ENCODE peak calls at places on chromosomes 6 and 20, in eight cellular contexts. One of them, this sample, is unnamed.

GRCh38 chr6:157436944-157437336 is 56.0 kb downstream of the ZDHHC14 start:
- DNase-seq in lung microvascular endothelial cell: no peak
- DNase-seq in GM04503: no peak
- DNase-seq in stimulated activated CD4-positive, alpha-beta T cell treated with anti-CD3 and anti-CD28 coated beads, Interleukin-4, amount 100 ng/mL, for 48 hours: no peak
- DNase-seq in mammary epithelial cell: no peak
- DNase-seq in fibroblast of lung: no peak
- DNase-seq in G401: no peak
- DNase-seq in Right ventricle myocardium superior: no peak
- DNase-seq in this sample: no peak

GRCh38 chr20:36153754-36154695 is 515 bp upstream of the EPB41L1 start:
- DNase-seq in G401: peak
- DNase-seq in lung microvascular endothelial cell: peak
- DNase-seq in mammary epithelial cell: peak
- DNase-seq in Right ventricle myocardium superior: peak
- DNase-seq in GM04503: no peak
- DNase-seq in fibroblast of lung: peak
- DNase-seq in stimulated activated CD4-positive, alpha-beta T cell treated with anti-CD3 and anti-CD28 coated beads, Interleukin-4, amount 100 ng/mL, for 48 hours: no peak
- DNase-seq in this sample: no peak

GRCh38 chr6:43722920-43723565 is 35.5 kb upstream of the MRPS18A start:
- DNase-seq in fibroblast of lung: no peak
- DNase-seq in Right ventricle myocardium superior: no peak
- DNase-seq in GM04503: no peak
- DNase-seq in mammary epithelial cell: no peak
- DNase-seq in stimulated activated CD4-positive, alpha-beta T cell treated with anti-CD3 and anti-CD28 coated beads, Interleukin-4, amount 100 ng/mL, for 48 hours: no peak
- DNase-seq in lung microvascular endothelial cell: no peak
- DNase-seq in G401: no peak
- DNase-seq in this sample: no peak

GRCh38 chr6:140538926-140539325 is 1164.5 kb upstream of the CITED2 start:
- DNase-seq in mammary epithelial cell: peak
- DNase-seq in G401: peak
- DNase-seq in fibroblast of lung: no peak
- DNase-seq in GM04503: no peak
- DNase-seq in stimulated activated CD4-positive, alpha-beta T cell treated with anti-CD3 and anti-CD28 coated beads, Interleukin-4, amount 100 ng/mL, for 48 hours: no peak
- DNase-seq in Right ventricle myocardium superior: no peak
- DNase-seq in lung microvascular endothelial cell: peak
- DNase-seq in this sample: no peak

GRCh38 chr6:128929869-128930268 is 46.9 kb downstream of the LAMA2 start:
- DNase-seq in Right ventricle myocardium superior: no peak
- DNase-seq in GM04503: no peak
- DNase-seq in lung microvascular endothelial cell: no peak
- DNase-seq in stimulated activated CD4-positive, alpha-beta T cell treated with anti-CD3 and anti-CD28 coated beads, Interleukin-4, amount 100 ng/mL, for 48 hours: no peak
- DNase-seq in fibroblast of lung: no peak
- DNase-seq in G401: no peak
- DNase-seq in mammary epithelial cell: no peak
- DNase-seq in this sample: no peak

GRCh38 chr6:56677559-56677958 is 34.9 kb upstream of the DST start:
- DNase-seq in lung microvascular endothelial cell: peak
- DNase-seq in mammary epithelial cell: peak
- DNase-seq in GM04503: no peak
- DNase-seq in G401: no peak
- DNase-seq in Right ventricle myocardium superior: no peak
- DNase-seq in fibroblast of lung: peak
- DNase-seq in stimulated activated CD4-positive, alpha-beta T cell treated with anti-CD3 and anti-CD28 coated beads, Interleukin-4, amount 100 ng/mL, for 48 hours: no peak
- DNase-seq in this sample: no peak

GRCh38 chr6:70371454-70372105 is 41.7 kb upstream of the FAM135A start:
- DNase-seq in fibroblast of lung: peak
- DNase-seq in G401: peak
- DNase-seq in GM04503: peak
- DNase-seq in Right ventricle myocardium superior: no peak
- DNase-seq in stimulated activated CD4-positive, alpha-beta T cell treated with anti-CD3 and anti-CD28 coated beads, Interleukin-4, amount 100 ng/mL, for 48 hours: no peak
- DNase-seq in mammary epithelial cell: peak
- DNase-seq in lung microvascular endothelial cell: peak
- DNase-seq in this sample: peak

GRCh38 chr6:91476000-91476399 is 889.1 kb upstream of the MAP3K7 start:
- DNase-seq in G401: no peak
- DNase-seq in Right ventricle myocardium superior: no peak
- DNase-seq in mammary epithelial cell: peak
- DNase-seq in fibroblast of lung: peak
- DNase-seq in lung microvascular endothelial cell: peak
- DNase-seq in GM04503: no peak
- DNase-seq in stimulated activated CD4-positive, alpha-beta T cell treated with anti-CD3 and anti-CD28 coated beads, Interleukin-4, amount 100 ng/mL, for 48 hours: no peak
- DNase-seq in this sample: peak

GRCh38 chr20:62063601-62063980 is 2.1 kb downstream of the TAF4 start:
- DNase-seq in stimulated activated CD4-positive, alpha-beta T cell treated with anti-CD3 and anti-CD28 coated beads, Interleukin-4, amount 100 ng/mL, for 48 hours: no peak
- DNase-seq in lung microvascular endothelial cell: no peak
- DNase-seq in Right ventricle myocardium superior: no peak
- DNase-seq in mammary epithelial cell: no peak
- DNase-seq in GM04503: no peak
- DNase-seq in G401: peak
- DNase-seq in fibroblast of lung: peak
- DNase-seq in this sample: peak

GRCh38 chr20:46040902-46041535 is 12.0 kb downstream of the SLC12A5 start:
- DNase-seq in G401: no peak
- DNase-seq in mammary epithelial cell: peak
- DNase-seq in GM04503: no peak
- DNase-seq in fibroblast of lung: peak
- DNase-seq in stimulated activated CD4-positive, alpha-beta T cell treated with anti-CD3 and anti-CD28 coated beads, Interleukin-4, amount 100 ng/mL, for 48 hours: peak
- DNase-seq in Right ventricle myocardium superior: no peak
- DNase-seq in lung microvascular endothelial cell: peak
- DNase-seq in this sample: no peak

GRCh38 chr20:1214838-1215261 is 11.0 kb upstream of the RAD21L1 start:
- DNase-seq in G401: no peak
- DNase-seq in fibroblast of lung: peak
- DNase-seq in GM04503: no peak
- DNase-seq in stimulated activated CD4-positive, alpha-beta T cell treated with anti-CD3 and anti-CD28 coated beads, Interleukin-4, amount 100 ng/mL, for 48 hours: no peak
- DNase-seq in Right ventricle myocardium superior: no peak
- DNase-seq in lung microvascular endothelial cell: no peak
- DNase-seq in mammary epithelial cell: no peak
- DNase-seq in this sample: no peak

GRCh38 chr20:17617868-17618672 is 48.2 kb downstream of the DSTN start:
- DNase-seq in GM04503: no peak
- DNase-seq in lung microvascular endothelial cell: no peak
- DNase-seq in Right ventricle myocardium superior: peak
- DNase-seq in mammary epithelial cell: no peak
- DNase-seq in stimulated activated CD4-positive, alpha-beta T cell treated with anti-CD3 and anti-CD28 coated beads, Interleukin-4, amount 100 ng/mL, for 48 hours: no peak
- DNase-seq in G401: no peak
- DNase-seq in fibroblast of lung: no peak
- DNase-seq in this sample: no peak

GRCh38 chr6:168035098-168035660 is 37.7 kb downstream of the KIF25 start:
- DNase-seq in stimulated activated CD4-positive, alpha-beta T cell treated with anti-CD3 and anti-CD28 coated beads, Interleukin-4, amount 100 ng/mL, for 48 hours: no peak
- DNase-seq in mammary epithelial cell: no peak
- DNase-seq in lung microvascular endothelial cell: peak
- DNase-seq in GM04503: no peak
- DNase-seq in fibroblast of lung: peak
- DNase-seq in G401: peak
- DNase-seq in Right ventricle myocardium superior: peak
- DNase-seq in this sample: no peak

GRCh38 chr6:38346291-38347079 is 293.2 kb downstream of the BTBD9 start:
- DNase-seq in Right ventricle myocardium superior: no peak
- DNase-seq in fibroblast of lung: peak
- DNase-seq in mammary epithelial cell: peak
- DNase-seq in GM04503: peak
- DNase-seq in stimulated activated CD4-positive, alpha-beta T cell treated with anti-CD3 and anti-CD28 coated beads, Interleukin-4, amount 100 ng/mL, for 48 hours: no peak
- DNase-seq in G401: no peak
- DNase-seq in lung microvascular endothelial cell: peak
- DNase-seq in this sample: peak

GRCh38 chr20:33894798-33895197 is 83.7 kb downstream of the CHMP4B start:
- DNase-seq in GM04503: peak
- DNase-seq in mammary epithelial cell: no peak
- DNase-seq in stimulated activated CD4-positive, alpha-beta T cell treated with anti-CD3 and anti-CD28 coated beads, Interleukin-4, amount 100 ng/mL, for 48 hours: no peak
- DNase-seq in fibroblast of lung: no peak
- DNase-seq in lung microvascular endothelial cell: peak
- DNase-seq in Right ventricle myocardium superior: no peak
- DNase-seq in G401: no peak
- DNase-seq in this sample: no peak

GRCh38 chr6:57432919-57433684 is 115.7 kb downstream of the PRIM2 start:
- DNase-seq in GM04503: no peak
- DNase-seq in lung microvascular endothelial cell: no peak
- DNase-seq in G401: no peak
- DNase-seq in stimulated activated CD4-positive, alpha-beta T cell treated with anti-CD3 and anti-CD28 coated beads, Interleukin-4, amount 100 ng/mL, for 48 hours: no peak
- DNase-seq in Right ventricle myocardium superior: no peak
- DNase-seq in mammary epithelial cell: no peak
- DNase-seq in fibroblast of lung: peak
- DNase-seq in this sample: no peak

GRCh38 chr20:57498425-57499400 is 26.2 kb downstream of the CTCFL start:
- DNase-seq in stimulated activated CD4-positive, alpha-beta T cell treated with anti-CD3 and anti-CD28 coated beads, Interleukin-4, amount 100 ng/mL, for 48 hours: peak
- DNase-seq in lung microvascular endothelial cell: peak
- DNase-seq in mammary epithelial cell: no peak
- DNase-seq in fibroblast of lung: peak
- DNase-seq in Right ventricle myocardium superior: no peak
- DNase-seq in G401: peak
- DNase-seq in GM04503: no peak
- DNase-seq in this sample: no peak

GRCh38 chr6:21348462-21349195 is 244.9 kb upstream of the SOX4 start:
- DNase-seq in lung microvascular endothelial cell: peak
- DNase-seq in fibroblast of lung: peak
- DNase-seq in mammary epithelial cell: peak
- DNase-seq in stimulated activated CD4-positive, alpha-beta T cell treated with anti-CD3 and anti-CD28 coated beads, Interleukin-4, amount 100 ng/mL, for 48 hours: no peak
- DNase-seq in GM04503: no peak
- DNase-seq in Right ventricle myocardium superior: no peak
- DNase-seq in G401: no peak
- DNase-seq in this sample: no peak

GRCh38 chr6:16095180-16095579 is 33.7 kb upstream of the MYLIP start:
- DNase-seq in lung microvascular endothelial cell: no peak
- DNase-seq in Right ventricle myocardium superior: no peak
- DNase-seq in GM04503: no peak
- DNase-seq in stimulated activated CD4-positive, alpha-beta T cell treated with anti-CD3 and anti-CD28 coated beads, Interleukin-4, amount 100 ng/mL, for 48 hours: no peak
- DNase-seq in G401: no peak
- DNase-seq in fibroblast of lung: no peak
- DNase-seq in mammary epithelial cell: no peak
- DNase-seq in this sample: no peak

GRCh38 chr20:4227085-4227821 is 211.9 kb upstream of the RNF24 start:
- DNase-seq in stimulated activated CD4-positive, alpha-beta T cell treated with anti-CD3 and anti-CD28 coated beads, Interleukin-4, amount 100 ng/mL, for 48 hours: no peak
- DNase-seq in lung microvascular endothelial cell: peak
- DNase-seq in Right ventricle myocardium superior: no peak
- DNase-seq in G401: no peak
- DNase-seq in fibroblast of lung: peak
- DNase-seq in mammary epithelial cell: peak
- DNase-seq in GM04503: peak
- DNase-seq in this sample: no peak

GRCh38 chr6:146985111-146985510 is 219.1 kb upstream of the STXBP5 start:
- DNase-seq in lung microvascular endothelial cell: no peak
- DNase-seq in mammary epithelial cell: no peak
- DNase-seq in stimulated activated CD4-positive, alpha-beta T cell treated with anti-CD3 and anti-CD28 coated beads, Interleukin-4, amount 100 ng/mL, for 48 hours: no peak
- DNase-seq in G401: no peak
- DNase-seq in GM04503: no peak
- DNase-seq in Right ventricle myocardium superior: no peak
- DNase-seq in fibroblast of lung: peak
- DNase-seq in this sample: no peak

GRCh38 chr6:117951783-117952182 is 44.7 kb downstream of the SLC35F1 start:
- DNase-seq in GM04503: no peak
- DNase-seq in mammary epithelial cell: no peak
- DNase-seq in lung microvascular endothelial cell: no peak
- DNase-seq in fibroblast of lung: no peak
- DNase-seq in Right ventricle myocardium superior: no peak
- DNase-seq in stimulated activated CD4-positive, alpha-beta T cell treated with anti-CD3 and anti-CD28 coated beads, Interleukin-4, amount 100 ng/mL, for 48 hours: no peak
- DNase-seq in G401: peak
- DNase-seq in this sample: no peak

GRCh38 chr6:135256866-135257265 is 75.8 kb downstream of the MYB start:
- DNase-seq in stimulated activated CD4-positive, alpha-beta T cell treated with anti-CD3 and anti-CD28 coated beads, Interleukin-4, amount 100 ng/mL, for 48 hours: no peak
- DNase-seq in Right ventricle myocardium superior: no peak
- DNase-seq in G401: no peak
- DNase-seq in lung microvascular endothelial cell: no peak
- DNase-seq in mammary epithelial cell: no peak
- DNase-seq in GM04503: no peak
- DNase-seq in fibroblast of lung: no peak
- DNase-seq in this sample: no peak

GRCh38 chr20:19205999-19206398 is 6.4 kb upstream of the SLC24A3 start:
- DNase-seq in GM04503: no peak
- DNase-seq in mammary epithelial cell: peak
- DNase-seq in fibroblast of lung: peak
- DNase-seq in Right ventricle myocardium superior: peak
- DNase-seq in stimulated activated CD4-positive, alpha-beta T cell treated with anti-CD3 and anti-CD28 coated beads, Interleukin-4, amount 100 ng/mL, for 48 hours: peak
- DNase-seq in lung microvascular endothelial cell: peak
- DNase-seq in G401: peak
- DNase-seq in this sample: peak

GRCh38 chr20:31708839-31709534 is 13.7 kb downstream of the BCL2L1 start:
- DNase-seq in GM04503: no peak
- DNase-seq in G401: no peak
- DNase-seq in lung microvascular endothelial cell: no peak
- DNase-seq in fibroblast of lung: no peak
- DNase-seq in Right ventricle myocardium superior: no peak
- DNase-seq in mammary epithelial cell: no peak
- DNase-seq in stimulated activated CD4-positive, alpha-beta T cell treated with anti-CD3 and anti-CD28 coated beads, Interleukin-4, amount 100 ng/mL, for 48 hours: no peak
- DNase-seq in this sample: no peak

GRCh38 chr6:48542191-48542590 is 431.2 kb upstream of the PTCHD4 start:
- DNase-seq in Right ventricle myocardium superior: no peak
- DNase-seq in mammary epithelial cell: no peak
- DNase-seq in G401: no peak
- DNase-seq in fibroblast of lung: peak
- DNase-seq in GM04503: no peak
- DNase-seq in lung microvascular endothelial cell: no peak
- DNase-seq in stimulated activated CD4-positive, alpha-beta T cell treated with anti-CD3 and anti-CD28 coated beads, Interleukin-4, amount 100 ng/mL, for 48 hours: no peak
- DNase-seq in this sample: no peak

GRCh38 chr20:47490795-47491194 is 10.9 kb upstream of the NCOA3 start:
- DNase-seq in lung microvascular endothelial cell: no peak
- DNase-seq in GM04503: no peak
- DNase-seq in Right ventricle myocardium superior: no peak
- DNase-seq in fibroblast of lung: no peak
- DNase-seq in mammary epithelial cell: no peak
- DNase-seq in stimulated activated CD4-positive, alpha-beta T cell treated with anti-CD3 and anti-CD28 coated beads, Interleukin-4, amount 100 ng/mL, for 48 hours: no peak
- DNase-seq in G401: no peak
- DNase-seq in this sample: no peak

GRCh38 chr6:38688579-38689087 is 14.3 kb downstream of the GLO1 start:
- DNase-seq in Right ventricle myocardium superior: peak
- DNase-seq in lung microvascular endothelial cell: no peak
- DNase-seq in stimulated activated CD4-positive, alpha-beta T cell treated with anti-CD3 and anti-CD28 coated beads, Interleukin-4, amount 100 ng/mL, for 48 hours: no peak
- DNase-seq in mammary epithelial cell: no peak
- DNase-seq in fibroblast of lung: no peak
- DNase-seq in G401: peak
- DNase-seq in GM04503: no peak
- DNase-seq in this sample: no peak

GRCh38 chr20:59729476-59729875 is 125.1 kb downstream of the PHACTR3 start:
- DNase-seq in Right ventricle myocardium superior: no peak
- DNase-seq in GM04503: no peak
- DNase-seq in mammary epithelial cell: no peak
- DNase-seq in fibroblast of lung: no peak
- DNase-seq in stimulated activated CD4-positive, alpha-beta T cell treated with anti-CD3 and anti-CD28 coated beads, Interleukin-4, amount 100 ng/mL, for 48 hours: no peak
- DNase-seq in lung microvascular endothelial cell: no peak
- DNase-seq in G401: no peak
- DNase-seq in this sample: no peak

GRCh38 chr6:129875610-129876515 is 14.7 kb upstream of the TMEM244 start:
- DNase-seq in fibroblast of lung: peak
- DNase-seq in G401: no peak
- DNase-seq in mammary epithelial cell: no peak
- DNase-seq in Right ventricle myocardium superior: no peak
- DNase-seq in lung microvascular endothelial cell: no peak
- DNase-seq in stimulated activated CD4-positive, alpha-beta T cell treated with anti-CD3 and anti-CD28 coated beads, Interleukin-4, amount 100 ng/mL, for 48 hours: no peak
- DNase-seq in GM04503: no peak
- DNase-seq in this sample: no peak

GRCh38 chr6:25447570-25447929 is 168.4 kb downstream of the CARMIL1 start:
- DNase-seq in GM04503: no peak
- DNase-seq in lung microvascular endothelial cell: no peak
- DNase-seq in Right ventricle myocardium superior: no peak
- DNase-seq in G401: no peak
- DNase-seq in fibroblast of lung: no peak
- DNase-seq in stimulated activated CD4-positive, alpha-beta T cell treated with anti-CD3 and anti-CD28 coated beads, Interleukin-4, amount 100 ng/mL, for 48 hours: no peak
- DNase-seq in mammary epithelial cell: no peak
- DNase-seq in this sample: peak

GRCh38 chr6:119921491-119922010 is 572.0 kb upstream of the MAN1A1 start:
- DNase-seq in G401: no peak
- DNase-seq in GM04503: no peak
- DNase-seq in stimulated activated CD4-positive, alpha-beta T cell treated with anti-CD3 and anti-CD28 coated beads, Interleukin-4, amount 100 ng/mL, for 48 hours: no peak
- DNase-seq in mammary epithelial cell: no peak
- DNase-seq in lung microvascular endothelial cell: no peak
- DNase-seq in fibroblast of lung: no peak
- DNase-seq in Right ventricle myocardium superior: no peak
- DNase-seq in this sample: no peak

GRCh38 chr6:138386897-138387296 is 9.2 kb downstream of the SMIM28 start:
- DNase-seq in G401: no peak
- DNase-seq in lung microvascular endothelial cell: no peak
- DNase-seq in stimulated activated CD4-positive, alpha-beta T cell treated with anti-CD3 and anti-CD28 coated beads, Interleukin-4, amount 100 ng/mL, for 48 hours: no peak
- DNase-seq in fibroblast of lung: no peak
- DNase-seq in mammary epithelial cell: no peak
- DNase-seq in GM04503: no peak
- DNase-seq in Right ventricle myocardium superior: no peak
- DNase-seq in this sample: no peak

GRCh38 chr20:49729780-49730179 is 16.1 kb upstream of the B4GALT5 start:
- DNase-seq in mammary epithelial cell: no peak
- DNase-seq in stimulated activated CD4-positive, alpha-beta T cell treated with anti-CD3 and anti-CD28 coated beads, Interleukin-4, amount 100 ng/mL, for 48 hours: no peak
- DNase-seq in lung microvascular endothelial cell: no peak
- DNase-seq in G401: no peak
- DNase-seq in fibroblast of lung: no peak
- DNase-seq in GM04503: peak
- DNase-seq in Right ventricle myocardium superior: no peak
- DNase-seq in this sample: no peak

This sample was measured in foreskin keratinocyte.